ENCODE peak calls at places on chromosomes 1 and 21, in five cellular contexts. Z is K562, R is HepG2, S is GM12878, F is H1. U is an unnamed sample.

GRCh38 chr1:94873520-94874351 is 53.2 kb downstream of the CNN3 start:
- DNase-seq in Z (no peak), R (no peak), S (no peak), F (no peak), U (no peak)

GRCh38 chr21:34510148-34511142 is 1.6 kb downstream of the KCNE1 start:
- DNase-seq in Z (peak; percentile 61), R (peak; percentile 67), S (no peak), F (peak; percentile 61), U (peak; percentile 18)

GRCh38 chr21:46128983-46129571 is 26.3 kb downstream of the FTCD start:
- DNase-seq in Z (no peak), R (no peak), S (no peak), F (no peak), U (no peak)

GRCh38 chr1:117574206-117574835 is 31.5 kb upstream of the TENT5C start:
- DNase-seq in Z (no peak), R (peak; percentile 12), S (no peak), F (no peak), U (no peak)

GRCh38 chr1:219692981-219693380 is 80.1 kb upstream of the ZC3H11B start:
- DNase-seq in Z (no peak), R (no peak), S (no peak), F (no peak), U (no peak)

GRCh38 chr1:8409107-8409506 is 91.2 kb downstream of the SLC45A1 start:
- DNase-seq in Z (peak; percentile 53), R (peak; percentile 9), S (no peak), F (no peak), U (no peak)

GRCh38 chr21:26471116-26471505 is 102.0 kb downstream of the CYYR1 start:
- DNase-seq in Z (no peak), R (no peak), S (no peak), F (no peak), U (no peak)

GRCh38 chr1:8203551-8203950 is 114.4 kb upstream of the SLC45A1 start:
- DNase-seq in Z (no peak), R (no peak), S (no peak), F (no peak), U (no peak)

GRCh38 chr1:23530089-23530749 is 814 bp downstream of the E2F2 start:
- DNase-seq in Z (peak; percentile 46), R (no peak), S (no peak), F (no peak), U (no peak)

GRCh38 chr1:92953491-92953890 is 7.8 kb downstream of the DIPK1A start:
- DNase-seq in Z (no peak), R (no peak), S (no peak), F (no peak), U (no peak)

GRCh38 chr1:212317916-212318315 is 32.7 kb downstream of the PPP2R5A start:
- DNase-seq in Z (no peak), R (no peak), S (no peak), F (no peak), U (no peak)

GRCh38 chr21:45763074-45763473 is 119.5 kb downstream of the PCBP3 start:
- DNase-seq in Z (no peak), R (no peak), S (no peak), F (no peak), U (no peak)

GRCh38 chr1:156310962-156311361 is 11.9 kb upstream of the VHLL start:
- DNase-seq in Z (no peak), R (no peak), S (no peak), F (no peak), U (no peak)

GRCh38 chr1:247212012-247212411 is 40.2 kb upstream of the ZNF124 start:
- DNase-seq in Z (peak; percentile 33), R (no peak), S (peak; percentile 87), F (no peak), U (no peak)
- TF ChIP-seq YY1 in Z (no peak), R (no peak), S (no peak), F (no peak), U (no peak)

GRCh38 chr1:65793359-65793732 is 651 bp downstream of the PDE4B start:
- DNase-seq in Z (no peak), R (no peak), S (no peak), F (no peak), U (no peak)
- TF ChIP-seq EZH2 in Z (no peak), R (no peak), S (no peak), F (peak; percentile 62), U (no peak)

DNA sequence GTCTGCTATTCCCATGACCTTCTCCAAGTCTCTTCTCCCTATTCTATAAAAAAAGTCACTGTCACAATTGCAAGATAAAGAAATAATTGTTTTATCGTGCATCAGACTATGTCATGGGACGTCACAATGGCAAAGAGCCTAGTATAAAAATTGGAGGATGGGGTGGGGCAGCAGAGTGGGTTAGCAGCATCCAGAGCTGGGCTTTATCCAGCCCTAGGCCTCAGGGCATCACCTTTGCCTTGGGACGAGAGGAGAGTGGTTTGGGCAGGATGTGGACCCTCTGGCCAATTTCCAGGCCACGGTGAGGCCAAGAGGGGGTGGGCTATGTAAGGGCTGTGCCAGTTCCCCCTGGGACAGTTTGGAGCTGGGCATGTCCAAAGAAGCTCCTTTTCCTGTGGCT is 25.7 kb downstream of the WNT4 start:
- DNase-seq in Z (no peak), R (no peak), S (no peak), F (no peak), U (no peak)
- TF ChIP-seq YY1 in Z (no peak), R (no peak), S (no peak), F (no peak), U (no peak)

GRCh38 chr1:38815903-38816627 is 43.5 kb downstream of the RRAGC start:
- DNase-seq in Z (peak; percentile 93), R (no peak), S (peak; percentile 73), F (no peak), U (no peak)
- TF ChIP-seq EZH2 in Z (no peak), R (no peak), S (no peak), F (no peak), U (no peak)

GRCh38 chr1:175536921-175537320 is 206.5 kb downstream of the TNR start:
- DNase-seq in Z (no peak), R (no peak), S (no peak), F (no peak), U (no peak)

GRCh38 chr1:175538442-175538841 is 205.0 kb downstream of the TNR start:
- DNase-seq in Z (no peak), R (no peak), S (no peak), F (no peak), U (no peak)

GRCh38 chr1:175537571-175537970 is 205.8 kb downstream of the TNR start:
- DNase-seq in Z (no peak), R (no peak), S (no peak), F (no peak), U (no peak)

GRCh38 chr1:175539986-175540385 is 203.4 kb downstream of the TNR start:
- DNase-seq in Z (no peak), R (no peak), S (no peak), F (no peak), U (no peak)

GRCh38 chr1:175536369-175536768 is 207.0 kb downstream of the TNR start:
- DNase-seq in Z (no peak), R (no peak), S (no peak), F (no peak), U (no peak)
- TF ChIP-seq YY1 in Z (no peak), R (no peak), S (no peak), F (no peak), U (no peak)

DNA sequence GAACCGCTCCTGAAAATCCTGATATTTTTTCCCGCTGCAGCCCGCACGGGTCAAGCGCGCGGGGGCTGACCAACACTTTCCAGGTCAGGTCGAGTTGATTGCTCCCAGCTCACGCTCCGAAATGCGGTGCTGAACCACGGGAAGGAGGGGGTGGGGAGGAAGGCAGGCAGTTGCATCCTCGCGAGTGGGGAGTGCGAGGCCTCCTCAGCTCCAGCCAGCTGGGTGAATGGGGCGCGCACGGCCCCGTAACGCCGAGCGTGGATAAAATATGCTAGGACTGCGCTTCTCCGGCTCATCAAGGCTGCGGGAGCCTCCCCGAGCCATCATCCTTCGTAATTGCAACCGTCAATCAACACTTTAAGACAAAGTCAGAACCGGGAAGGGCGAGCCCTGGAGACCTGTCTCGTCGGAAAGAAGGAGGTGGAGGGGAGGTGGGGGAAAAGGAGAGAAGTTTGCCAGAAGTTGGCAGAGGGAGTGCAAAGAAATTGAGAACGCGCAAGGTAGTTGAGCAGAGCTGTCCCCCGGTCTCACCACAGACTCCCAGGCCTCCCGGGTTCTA is 8.0 kb downstream of the NR5A2 start:
- DNase-seq in Z (no peak), R (no peak), S (no peak), F (no peak), U (no peak)
- TF ChIP-seq EZH2 in Z (peak; percentile 31), R (no peak), S (no peak), F (peak; percentile 68), U (no peak)

DNA sequence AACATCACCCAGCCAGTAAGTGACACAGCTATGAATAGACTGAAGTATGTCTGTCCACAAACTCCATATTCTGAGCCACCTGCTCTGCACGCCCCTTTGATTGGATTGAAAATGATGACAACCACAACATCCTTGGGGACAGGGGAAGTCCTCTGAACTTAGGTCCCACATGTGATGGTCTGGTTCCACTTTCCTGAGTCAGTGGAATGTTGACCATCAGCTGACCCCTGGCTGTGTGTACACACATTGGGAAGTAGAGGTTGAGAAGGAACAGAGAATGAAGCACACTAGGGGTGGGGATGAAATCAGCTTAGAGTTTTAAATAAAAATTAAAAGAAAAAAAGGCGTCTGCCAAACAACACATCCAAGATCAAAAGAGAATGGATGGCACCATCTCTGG is 8.0 kb upstream of the DISP3 start:
- DNase-seq in Z (no peak), R (no peak), S (no peak), F (no peak), U (no peak)
- TF ChIP-seq YY1 in Z (no peak), R (no peak), S (no peak), F (no peak), U (no peak)

DNA sequence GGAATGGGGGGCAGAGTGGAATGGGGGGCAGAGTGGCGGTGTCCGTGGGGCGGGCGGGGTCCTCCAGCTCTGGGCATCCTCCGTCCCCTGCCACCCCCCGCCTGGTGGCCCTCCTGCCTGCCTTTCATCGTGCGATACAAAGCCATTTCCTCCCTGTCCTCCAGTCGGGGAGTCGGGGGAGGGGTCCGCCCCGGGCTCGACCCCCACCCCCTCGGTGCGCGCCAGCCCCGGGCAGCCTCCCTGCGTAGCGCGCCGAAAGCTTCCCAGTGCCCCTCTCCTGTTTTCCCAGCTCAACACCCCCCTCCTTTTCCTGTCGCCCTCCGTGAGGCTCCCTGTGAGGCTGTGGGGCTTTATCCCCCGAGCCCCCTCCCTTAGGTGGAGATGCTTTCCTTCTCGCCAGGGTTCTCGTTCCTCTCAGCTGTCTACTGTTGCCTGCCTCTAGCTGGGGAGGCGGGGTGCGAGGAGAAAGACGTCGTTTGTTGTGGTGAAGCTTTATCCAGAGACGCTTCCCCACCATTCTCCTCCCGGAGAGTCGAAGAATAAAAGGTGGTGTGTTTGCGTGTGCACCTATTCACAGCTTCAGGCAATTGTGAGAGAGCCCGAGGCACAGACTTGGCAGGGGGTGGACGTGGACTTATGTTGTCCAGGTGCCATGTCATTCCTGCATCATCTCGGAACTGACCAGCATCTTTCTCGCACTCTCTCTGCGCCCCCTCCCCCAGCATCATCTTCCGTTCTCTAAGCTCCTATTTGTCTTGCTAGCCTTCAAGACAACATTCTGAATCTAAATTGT is 829 bp downstream of the DNM3 start:
- DNase-seq in Z (no peak), R (no peak), S (no peak), F (no peak), U (no peak)
- TF ChIP-seq EZH2 in Z (no peak), R (no peak), S (no peak), F (no peak), U (no peak)

DNA sequence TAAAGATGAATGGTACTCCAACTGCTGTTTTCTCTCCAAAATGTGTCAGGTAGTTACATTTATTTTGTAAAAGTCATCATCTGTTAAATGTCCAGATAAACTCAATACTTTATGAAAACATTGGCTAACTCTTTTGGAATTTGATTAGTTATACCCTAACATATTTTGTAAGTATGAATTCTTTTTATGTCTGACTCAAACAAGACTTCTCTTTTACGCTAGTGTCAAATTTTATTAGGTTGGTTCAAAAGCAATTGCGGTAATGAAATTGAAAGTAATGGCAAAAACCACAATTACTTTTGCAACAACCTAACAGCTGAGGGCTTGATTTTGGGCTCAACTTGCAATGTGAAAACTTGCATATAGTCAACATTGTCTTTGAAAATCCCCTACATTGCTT is 41.0 kb upstream of the USP25 start:
- DNase-seq in Z (no peak), R (no peak), S (no peak), F (no peak), U (no peak)
- TF ChIP-seq YY1 in Z (no peak), R (no peak), S (no peak), F (no peak), U (no peak)